ENCODE peak calls at places on chromosomes 11 and 22, in four cellular contexts. One of them, this sample, is unnamed.
A peak's percentile ranks its signal among the peaks of the same experiment; 100 is the strongest.

GRCh38 chr22:21074092-21074715 is 28.5 kb downstream of the LRRC74B start:
- DNase-seq in HFF-Myc: peak; percentile 32
- DNase-seq in cardiac fibroblast: peak; percentile 44
- DNase-seq in epithelial cell of esophagus: peak; percentile 90
- DNase-seq in this sample: peak; percentile 28

GRCh38 chr11:56624661-56625110 is 10.0 kb upstream of the OR5M1 start:
- DNase-seq in HFF-Myc: peak; percentile 1
- DNase-seq in cardiac fibroblast: peak; percentile 31
- DNase-seq in epithelial cell of esophagus: peak; percentile 78
- DNase-seq in this sample: peak; percentile 2

GRCh38 chr22:38127869-38128268 is 17.4 kb upstream of the BAIAP2L2 start:
- DNase-seq in HFF-Myc: no peak
- DNase-seq in cardiac fibroblast: no peak
- DNase-seq in epithelial cell of esophagus: no peak
- DNase-seq in this sample: no peak

GRCh38 chr11:110184974-110185597 is 91.9 kb downstream of the ZC3H12C start:
- DNase-seq in HFF-Myc: no peak
- DNase-seq in cardiac fibroblast: peak; percentile 60
- DNase-seq in epithelial cell of esophagus: peak; percentile 86
- DNase-seq in this sample: peak; percentile 91

GRCh38 chr22:47168900-47169800 is 406.7 kb downstream of the TBC1D22A start:
- DNase-seq in HFF-Myc: no peak
- DNase-seq in cardiac fibroblast: peak; percentile 6
- DNase-seq in epithelial cell of esophagus: no peak
- DNase-seq in this sample: no peak

GRCh38 chr11:63738720-63739360 is 29.7 kb downstream of the ZFTA start:
- DNase-seq in HFF-Myc: peak; percentile 54
- DNase-seq in cardiac fibroblast: peak; percentile 90
- DNase-seq in epithelial cell of esophagus: peak; percentile 83
- DNase-seq in this sample: peak; percentile 75

GRCh38 chr11:32615422-32615821 is 31.8 kb downstream of the EIF3M start:
- DNase-seq in HFF-Myc: no peak
- DNase-seq in cardiac fibroblast: peak; percentile 67
- DNase-seq in epithelial cell of esophagus: peak; percentile 15
- DNase-seq in this sample: peak; percentile 8

GRCh38 chr11:3134651-3135490 is 30.2 kb downstream of the OSBPL5 start:
- DNase-seq in HFF-Myc: no peak
- DNase-seq in cardiac fibroblast: no peak
- DNase-seq in epithelial cell of esophagus: no peak
- DNase-seq in this sample: no peak

GRCh38 chr11:10998674-10999073 is 140.8 kb upstream of the ZBED5 start:
- DNase-seq in HFF-Myc: no peak
- DNase-seq in cardiac fibroblast: no peak
- DNase-seq in epithelial cell of esophagus: peak; percentile 36
- DNase-seq in this sample: no peak

GRCh38 chr11:35815556-35816315 is 128.1 kb upstream of the LDLRAD3 start:
- DNase-seq in HFF-Myc: peak; percentile 89
- DNase-seq in cardiac fibroblast: peak; percentile 89
- DNase-seq in epithelial cell of esophagus: no peak
- DNase-seq in this sample: no peak

GRCh38 chr11:67382481-67383136 is 9.2 kb upstream of the RAD9A start:
- DNase-seq in HFF-Myc: no peak
- DNase-seq in cardiac fibroblast: peak; percentile 82
- DNase-seq in epithelial cell of esophagus: peak; percentile 79
- DNase-seq in this sample: no peak

GRCh38 chr22:50485221-50486131 is 1.2 kb upstream of the MIOX start:
- DNase-seq in HFF-Myc: no peak
- DNase-seq in cardiac fibroblast: no peak
- DNase-seq in epithelial cell of esophagus: peak; percentile 37
- DNase-seq in this sample: no peak

GRCh38 chr11:44726278-44727113 is at the start of gene TSPAN18:
- DNase-seq in HFF-Myc: no peak
- DNase-seq in cardiac fibroblast: no peak
- DNase-seq in epithelial cell of esophagus: no peak
- DNase-seq in this sample: no peak

GRCh38 chr11:62860835-62861563 is 19.7 kb upstream of the SLC3A2 start:
- DNase-seq in HFF-Myc: no peak
- DNase-seq in cardiac fibroblast: no peak
- DNase-seq in epithelial cell of esophagus: no peak
- DNase-seq in this sample: no peak

GRCh38 chr11:48207881-48208280 is 8.7 kb upstream of the OR4B1 start:
- DNase-seq in HFF-Myc: no peak
- DNase-seq in cardiac fibroblast: no peak
- DNase-seq in epithelial cell of esophagus: no peak
- DNase-seq in this sample: no peak

GRCh38 chr11:94638902-94639373 is 71.8 kb downstream of the PIWIL4 start:
- DNase-seq in HFF-Myc: no peak
- DNase-seq in cardiac fibroblast: peak; percentile 60
- DNase-seq in epithelial cell of esophagus: peak; percentile 47
- DNase-seq in this sample: no peak

DNA sequence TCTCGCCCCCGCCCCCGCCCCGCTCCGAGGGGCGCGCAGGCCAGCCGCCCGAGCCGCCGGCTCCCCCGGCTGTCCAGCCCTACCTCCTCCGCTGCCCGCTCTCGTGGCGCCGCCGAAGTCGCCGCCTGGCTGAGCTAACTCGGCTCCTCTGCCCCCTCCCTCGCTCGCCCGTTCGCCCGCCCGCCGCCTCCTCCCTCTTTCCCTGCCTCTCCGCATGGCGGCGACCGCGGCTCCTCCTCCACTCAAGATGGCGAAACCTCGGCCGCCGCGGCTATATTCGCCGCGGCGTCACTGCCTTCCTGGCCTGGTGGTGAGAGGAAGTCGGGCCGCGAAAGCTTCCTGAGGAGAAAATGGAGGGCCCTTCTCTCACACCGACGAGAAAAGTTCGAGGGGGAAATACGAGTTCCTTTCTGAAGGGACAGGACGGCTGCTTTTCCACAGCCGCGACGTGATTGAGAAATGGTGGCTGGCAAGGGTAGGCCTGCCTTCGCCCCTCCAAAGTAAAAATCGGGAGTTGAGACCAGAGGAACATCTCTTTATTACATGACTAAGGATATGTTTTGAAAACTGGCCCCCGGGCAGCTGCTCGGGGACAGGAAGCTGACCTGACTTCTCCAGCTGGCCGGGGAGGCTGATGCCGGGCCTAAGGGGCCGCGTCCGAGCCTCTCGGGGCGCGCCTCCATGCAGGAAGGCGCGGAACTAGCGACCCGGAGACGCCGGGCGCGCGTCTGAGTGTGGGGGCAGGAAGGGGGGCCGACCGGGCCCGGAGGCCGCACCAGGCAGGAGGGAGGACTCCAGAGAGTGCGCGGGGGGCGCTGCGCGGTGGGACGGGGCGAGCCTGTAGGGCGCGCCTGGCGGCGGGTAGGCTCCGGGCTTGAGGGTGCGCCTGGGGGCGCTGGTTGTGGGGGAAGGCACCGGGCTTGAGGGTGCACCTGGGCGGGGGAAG is at the start of gene DDX6:
- DNase-seq in HFF-Myc: no peak
- DNase-seq in cardiac fibroblast: peak; percentile 93
- DNase-seq in epithelial cell of esophagus: peak; percentile 92
- DNase-seq in this sample: peak; percentile 63
- TF ChIP-seq CTCF in HFF-Myc: peak; percentile 33
- TF ChIP-seq CTCF in cardiac fibroblast: peak; percentile 26
- TF ChIP-seq CTCF in epithelial cell of esophagus: peak; percentile 25
- TF ChIP-seq CTCF in this sample: peak; percentile 15

GRCh38 chr11:74849525-74850391 is 99.1 kb downstream of the XRRA1 start:
- DNase-seq in HFF-Myc: peak; percentile 11
- DNase-seq in cardiac fibroblast: peak; percentile 51
- DNase-seq in epithelial cell of esophagus: peak; percentile 49
- DNase-seq in this sample: peak; percentile 15

GRCh38 chr11:74847895-74848294 is 99.2 kb downstream of the RNF169 start:
- DNase-seq in HFF-Myc: no peak
- DNase-seq in cardiac fibroblast: no peak
- DNase-seq in epithelial cell of esophagus: no peak
- DNase-seq in this sample: no peak

DNA sequence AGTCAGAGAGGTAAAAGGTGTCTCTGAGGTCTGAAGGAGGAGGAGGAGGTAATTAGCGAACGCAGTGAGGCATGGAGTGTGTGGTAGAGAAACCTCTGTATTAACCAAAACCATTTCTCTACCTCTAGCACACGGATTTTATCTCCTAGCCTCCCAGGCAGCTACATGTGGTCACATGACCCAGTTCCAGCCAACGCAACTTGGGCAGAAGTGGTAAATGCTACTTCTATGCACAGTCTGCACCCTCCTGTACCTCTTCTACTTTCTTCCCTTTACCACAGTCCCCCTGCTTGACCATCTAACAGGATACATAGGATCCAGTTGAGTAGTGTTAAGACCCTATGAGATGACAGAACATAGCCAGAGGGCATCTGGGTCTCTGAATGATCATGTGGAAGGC is 95.7 kb downstream of the XRRA1 start:
- DNase-seq in HFF-Myc: no peak
- DNase-seq in cardiac fibroblast: no peak
- DNase-seq in epithelial cell of esophagus: no peak
- DNase-seq in this sample: no peak
- H3K4me3 ChIP-seq in HFF-Myc: no peak overlapping the region
- H3K4me3 ChIP-seq in cardiac fibroblast: no peak overlapping the region
- H3K4me3 ChIP-seq in epithelial cell of esophagus: no peak overlapping the region
- H3K4me3 ChIP-seq in this sample: no peak overlapping the region

DNA sequence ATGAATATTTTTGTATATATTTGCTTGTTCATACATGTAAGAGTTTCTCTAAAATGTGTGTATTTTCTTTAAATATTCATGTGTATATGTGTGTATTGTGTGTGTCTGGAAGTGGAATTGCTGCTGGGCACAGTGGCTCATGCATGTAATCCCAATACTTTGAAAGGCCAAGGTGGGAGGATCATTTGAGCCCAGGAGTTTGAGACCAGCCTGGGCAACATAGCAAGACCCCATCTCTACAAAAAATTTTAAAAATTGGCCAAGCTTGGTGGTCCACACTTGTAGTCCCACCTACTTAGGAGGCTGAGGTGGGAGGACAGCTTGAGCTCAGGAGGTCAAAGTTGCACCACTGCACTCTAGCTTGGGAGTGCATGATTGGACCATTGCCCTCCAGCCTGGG is 4.7 kb upstream of the LGR4 start:
- DNase-seq in HFF-Myc: no peak
- DNase-seq in cardiac fibroblast: no peak
- DNase-seq in epithelial cell of esophagus: no peak
- DNase-seq in this sample: no peak
- TF ChIP-seq CTCF in HFF-Myc: no peak
- TF ChIP-seq CTCF in cardiac fibroblast: no peak
- TF ChIP-seq CTCF in epithelial cell of esophagus: no peak
- TF ChIP-seq CTCF in this sample: no peak

GRCh38 chr11:118521892-118522311 is 5.4 kb upstream of the TTC36 start:
- DNase-seq in HFF-Myc: no peak
- DNase-seq in cardiac fibroblast: peak; percentile 14
- DNase-seq in epithelial cell of esophagus: no peak
- DNase-seq in this sample: no peak
- H3K4me3 ChIP-seq in HFF-Myc: no peak overlapping the region
- H3K4me3 ChIP-seq in cardiac fibroblast: no peak overlapping the region
- H3K4me3 ChIP-seq in epithelial cell of esophagus: no peak overlapping the region
- H3K4me3 ChIP-seq in this sample: no peak overlapping the region

GRCh38 chr11:131070365-131070764 is 154.1 kb upstream of the SNX19 start:
- DNase-seq in HFF-Myc: no peak
- DNase-seq in cardiac fibroblast: no peak
- DNase-seq in epithelial cell of esophagus: no peak
- DNase-seq in this sample: no peak
- TF ChIP-seq CTCF in HFF-Myc: no peak
- TF ChIP-seq CTCF in cardiac fibroblast: no peak
- TF ChIP-seq CTCF in epithelial cell of esophagus: no peak
- TF ChIP-seq CTCF in this sample: no peak

This sample was measured in astrocyte of the cerebellum.